ENCODE peak calls at places on chromosomes 12 and 14, in six cellular contexts. Q, R, L, W, Z and A are unnamed samples.

GRCh38 chr12:115620816-115621215 is 656.7 kb downstream of the MED13L start:
- DNase-seq in Q (no peak), R (no peak), L (no peak), W (no peak), Z (no peak), A (no peak)

GRCh38 chr14:23899788-23900187 is 53.8 kb upstream of the DHRS4 start:
- DNase-seq in Q (no peak), R (no peak), L (no peak), W (no peak), Z (no peak), A (no peak)

GRCh38 chr14:69335421-69335820 is 62.7 kb downstream of the ERH start:
- DNase-seq in Q (no peak), R (no peak), L (peak), W (no peak), Z (no peak), A (no peak)

GRCh38 chr12:72074065-72074464 is 135.4 kb downstream of the TPH2 start:
- DNase-seq in Q (no peak), R (no peak), L (no peak), W (no peak), Z (no peak), A (no peak)

GRCh38 chr14:68824517-68825347 is 31.9 kb upstream of the ZFP36L1 start:
- DNase-seq in Q (peak), R (peak), L (peak), W (peak), Z (peak), A (no peak)

GRCh38 chr12:131279281-131279921 is 325.7 kb downstream of the ADGRD1 start:
- DNase-seq in Q (peak), R (no peak), L (no peak), W (peak), Z (no peak), A (no peak)

GRCh38 chr12:53860426-53861223 is 78.0 kb upstream of the HOXC13 start:
- DNase-seq in Q (no peak), R (no peak), L (no peak), W (no peak), Z (no peak), A (no peak)

GRCh38 chr12:108594960-108595710 is 2.7 kb downstream of the TMEM119 start:
- DNase-seq in Q (no peak), R (no peak), L (no peak), W (no peak), Z (no peak), A (no peak)

GRCh38 chr14:30210630-30211029 is 283.0 kb upstream of the PRKD1 start:
- DNase-seq in Q (no peak), R (no peak), L (peak), W (no peak), Z (no peak), A (no peak)

GRCh38 chr14:96257056-96257455 is 1.0 kb downstream of the BDKRB1 start:
- DNase-seq in Q (no peak), R (no peak), L (no peak), W (no peak), Z (no peak), A (no peak)

GRCh38 chr12:3065300-3065699 is 11.9 kb upstream of the TSPAN9 start:
- DNase-seq in Q (no peak), R (no peak), L (no peak), W (no peak), Z (no peak), A (no peak)

GRCh38 chr12:132904718-132905328 is 17.4 kb upstream of the CHFR start:
- DNase-seq in Q (peak), R (no peak), L (peak), W (no peak), Z (peak), A (no peak)

GRCh38 chr12:93025145-93026103 is 96.3 kb upstream of the EEA1 start:
- DNase-seq in Q (no peak), R (peak), L (peak), W (no peak), Z (peak), A (peak)

GRCh38 chr14:94485944-94486841 is 10.2 kb upstream of the SERPINA9 start:
- DNase-seq in Q (peak), R (peak), L (peak), W (no peak), Z (peak), A (no peak)

GRCh38 chr12:32290411-32290810 is 108.9 kb upstream of the FGD4 start:
- DNase-seq in Q (no peak), R (peak), L (peak), W (no peak), Z (no peak), A (no peak)

GRCh38 chr12:30806989-30807694 is 52.4 kb upstream of the CAPRIN2 start:
- DNase-seq in Q (no peak), R (peak), L (peak), W (no peak), Z (peak), A (no peak)

GRCh38 chr12:52246720-52247621 is 13.9 kb downstream of the KRT7 start:
- DNase-seq in Q (peak), R (peak), L (no peak), W (peak), Z (no peak), A (no peak)

GRCh38 chr12:92553389-92553788 is 149.4 kb upstream of the PLEKHG7 start:
- DNase-seq in Q (no peak), R (no peak), L (no peak), W (peak), Z (no peak), A (no peak)

GRCh38 chr12:12384601-12385321 is 27.9 kb downstream of the BORCS5 start:
- DNase-seq in Q (no peak), R (no peak), L (peak), W (no peak), Z (no peak), A (no peak)

GRCh38 chr12:114864688-114865685 is 181.0 kb upstream of the TBX3 start:
- DNase-seq in Q (no peak), R (no peak), L (peak), W (no peak), Z (no peak), A (no peak)

GRCh38 chr14:70995671-70996070 is 88.4 kb downstream of the PCNX1 start:
- DNase-seq in Q (peak), R (peak), L (no peak), W (no peak), Z (no peak), A (no peak)

GRCh38 chr12:1807489-1807888 is 12.9 kb upstream of the LRTM2 start:
- DNase-seq in Q (no peak), R (no peak), L (no peak), W (peak), Z (no peak), A (no peak)

DNA sequence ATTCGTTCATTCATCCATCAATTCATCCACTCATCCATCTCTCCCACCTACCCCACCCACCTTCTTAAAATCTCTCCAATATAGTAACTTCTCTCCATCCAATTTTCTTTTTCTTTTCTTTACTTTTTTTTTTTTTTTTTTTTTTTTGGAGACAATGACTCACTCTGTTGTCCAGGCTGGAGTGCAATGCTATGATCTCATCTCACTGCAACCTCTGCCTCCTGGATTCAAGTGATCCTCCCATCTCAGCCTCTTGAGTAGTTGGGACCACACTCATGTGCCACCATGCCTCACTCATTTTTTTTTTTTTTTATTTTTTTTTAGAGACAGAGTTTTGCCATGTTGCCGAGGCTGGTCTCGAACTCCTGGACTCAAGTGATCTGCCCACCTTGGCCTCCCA is 118.4 kb downstream of the SUDS3 start:
- DNase-seq in Q (no peak), R (no peak), L (no peak), W (no peak), Z (no peak), A (no peak)
- H3K4me3 ChIP-seq in Q (no peak), R (no peak), L (no peak), W (no peak), Z (no peak), A (no peak)

GRCh38 chr12:62631531-62632520 is 165.2 kb downstream of the MON2 start:
- DNase-seq in Q (peak), R (peak), L (peak), W (no peak), Z (no peak), A (no peak)
- TF ChIP-seq CTCF in Q (peak), R (no peak), L (peak), W (peak), Z (no peak), A (peak)

GRCh38 chr12:122061253-122061652 is 17.3 kb upstream of the MLXIP start:
- DNase-seq in Q (no peak), R (no peak), L (no peak), W (no peak), Z (no peak), A (no peak)

GRCh38 chr12:122062832-122063690 is 15.5 kb upstream of the MLXIP start:
- DNase-seq in Q (peak), R (peak), L (peak), W (peak), Z (no peak), A (no peak)

GRCh38 chr12:122063691-122064033 is 14.9 kb upstream of the MLXIP start:
- DNase-seq in Q (no peak), R (no peak), L (no peak), W (no peak), Z (no peak), A (no peak)

GRCh38 chr12:122064780-122065588 is 13.6 kb upstream of the MLXIP start:
- DNase-seq in Q (no peak), R (peak), L (peak), W (no peak), Z (no peak), A (no peak)

DNA sequence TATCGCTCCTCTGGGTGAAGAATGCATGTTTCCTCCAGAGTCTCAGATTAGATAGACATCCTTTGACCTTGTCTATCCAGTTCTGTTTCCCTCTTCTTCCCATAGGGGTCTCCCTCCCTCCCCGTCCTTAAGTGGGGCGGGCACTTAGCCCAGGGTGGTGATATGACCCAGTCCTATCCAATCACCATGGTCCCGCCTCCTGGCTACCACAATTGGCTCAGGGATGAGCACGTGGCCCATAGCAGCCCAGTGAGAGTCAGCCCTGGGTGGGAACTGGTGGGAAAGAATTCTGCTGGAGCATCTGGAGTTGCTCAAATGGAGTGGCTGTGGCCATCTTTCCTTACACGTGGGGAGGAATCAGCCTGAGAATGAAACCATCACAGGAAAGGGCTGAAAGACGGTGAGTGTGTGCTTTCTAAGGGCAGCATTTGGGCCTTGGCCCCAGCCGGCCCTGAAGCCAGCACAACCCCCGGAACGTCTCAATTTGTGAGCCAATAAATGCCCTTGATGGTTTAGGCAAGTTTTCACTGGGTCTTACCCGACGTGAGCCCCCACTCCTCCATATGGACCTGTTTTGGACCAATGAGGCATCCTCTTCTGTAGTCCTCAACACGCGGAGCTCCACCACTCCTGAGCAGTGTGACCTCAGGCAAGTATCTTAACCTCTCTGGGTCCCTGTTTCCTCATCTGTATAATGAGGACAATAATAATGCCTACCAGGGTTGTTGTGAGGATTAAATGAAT is 14.3 kb upstream of the MLXIP start:
- DNase-seq in Q (peak), R (peak), L (peak), W (peak), Z (peak), A (no peak)
- H3K4me3 ChIP-seq in Q (no peak), R (no peak), L (peak), W (no peak), Z (no peak), A (no peak)

GRCh38 chr12:67026847-67027246 is 242.3 kb upstream of the CAND1 start:
- DNase-seq in Q (no peak), R (no peak), L (no peak), W (no peak), Z (no peak), A (no peak)

GRCh38 chr12:67025543-67026114 is 243.5 kb upstream of the CAND1 start:
- DNase-seq in Q (peak), R (peak), L (peak), W (no peak), Z (peak), A (no peak)
- TF ChIP-seq CTCF in Q (peak), R (peak), L (peak), W (peak), Z (peak), A (peak)

DNA sequence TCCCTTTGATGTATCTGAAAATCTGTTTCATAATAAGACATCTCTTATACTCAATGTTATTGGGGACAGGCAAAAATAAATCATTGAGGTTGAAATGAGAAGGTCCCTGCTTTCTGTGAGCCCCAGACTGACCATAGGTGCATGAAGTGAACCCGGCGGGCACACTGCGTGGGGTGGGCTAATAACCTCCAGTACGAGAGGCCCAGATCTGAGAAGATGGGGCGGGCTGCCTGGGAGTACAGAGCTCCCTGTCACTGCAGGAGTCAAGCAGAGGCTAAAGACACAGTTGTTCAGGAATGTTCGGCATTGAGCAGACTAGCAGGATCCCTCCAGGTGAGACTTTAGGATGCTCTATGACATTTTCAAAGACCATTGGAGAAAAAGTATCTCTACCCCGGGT is 244.6 kb downstream of the CHST11 start:
- DNase-seq in Q (no peak), R (no peak), L (no peak), W (no peak), Z (no peak), A (no peak)
- H3K4me3 ChIP-seq in Q (no peak), R (no peak), L (no peak), W (no peak), Z (no peak), A (no peak)

GRCh38 chr14:37232907-37233481 is 35.3 kb downstream of the MIPOL1 start:
- DNase-seq in Q (no peak), R (peak), L (peak), W (no peak), Z (peak), A (no peak)

GRCh38 chr14:37234222-37234621 is 36.5 kb downstream of the MIPOL1 start:
- DNase-seq in Q (no peak), R (no peak), L (no peak), W (no peak), Z (no peak), A (no peak)

GRCh38 chr14:37230551-37231194 is 32.9 kb downstream of the MIPOL1 start:
- DNase-seq in Q (no peak), R (peak), L (peak), W (no peak), Z (peak), A (no peak)
- TF ChIP-seq CTCF in Q (peak), R (peak), L (peak), W (peak), Z (peak), A (peak)

GRCh38 chr14:77157716-77158115 is 16.1 kb upstream of the ZDHHC22 start:
- DNase-seq in Q (peak), R (no peak), L (no peak), W (no peak), Z (no peak), A (no peak)
- H3K4me3 ChIP-seq in Q (no peak), R (no peak), L (no peak), W (no peak), Z (no peak), A (no peak)